ENCODE peak calls at places on chromosomes 2 and 18, in four cellular contexts. H is OCI-LY7, D is lung, C is brain microvascular endothelial cell. M is an unnamed sample.

GRCh38 chr2:55092439-55092838 is 42.2 kb upstream of the RTN4 start:
- DNase-seq in H (no peak), D (no peak), C (no peak), M (no peak)

GRCh38 chr2:883260-884026 is 67.2 kb upstream of the SNTG2 start:
- DNase-seq in H (no peak), D (no peak), C (no peak), M (no peak)

GRCh38 chr18:8654482-8655451 is 45.5 kb downstream of the RAB12 start:
- DNase-seq in H (peak), D (no peak), C (no peak), M (no peak)

GRCh38 chr2:5742126-5742525 is 49.9 kb downstream of the SOX11 start:
- DNase-seq in H (no peak), D (no peak), C (no peak), M (no peak)

GRCh38 chr2:132497591-132497990 is 81.0 kb downstream of the GPR39 start:
- DNase-seq in H (no peak), D (no peak), C (no peak), M (no peak)

GRCh38 chr2:43133336-43133707 is 93.1 kb downstream of the ZFP36L2 start:
- DNase-seq in H (peak), D (no peak), C (no peak), M (no peak)

GRCh38 chr2:148517296-148517695 is 127.3 kb upstream of the EPC2 start:
- DNase-seq in H (no peak), D (no peak), C (no peak), M (no peak)

GRCh38 chr2:55992465-55992864 is 68.9 kb upstream of the EFEMP1 start:
- DNase-seq in H (no peak), D (peak), C (peak), M (peak)

GRCh38 chr2:203636896-203637818 is 69.3 kb upstream of the CD28 start:
- DNase-seq in H (no peak), D (no peak), C (no peak), M (no peak)

GRCh38 chr18:8426401-8426800 is 182.8 kb upstream of the RAB12 start:
- DNase-seq in H (peak), D (no peak), C (no peak), M (no peak)

GRCh38 chr2:2812117-2812516 is 481.0 kb upstream of the MYT1L start:
- DNase-seq in H (no peak), D (no peak), C (no peak), M (no peak)

GRCh38 chr2:100211517-100211916 is 69.1 kb upstream of the AFF3 start:
- DNase-seq in H (no peak), D (no peak), C (no peak), M (no peak)

GRCh38 chr2:214481204-214481603 is 70.3 kb downstream of the VWC2L start:
- DNase-seq in H (no peak), D (no peak), C (peak), M (no peak)

GRCh38 chr2:236776695-236777251 is 207.1 kb downstream of the ACKR3 start:
- DNase-seq in H (no peak), D (no peak), C (peak), M (peak)

GRCh38 chr2:105644174-105644980 is 100.3 kb upstream of the NCK2 start:
- DNase-seq in H (no peak), D (no peak), C (no peak), M (no peak)
- H3K4me3 ChIP-seq in H (no peak), D (no peak), C (no peak), M (no peak)

GRCh38 chr2:232488721-232489300 is 1.2 kb upstream of the ECEL1 start:
- DNase-seq in H (no peak), D (no peak), C (no peak), M (no peak)
- H3K4me3 ChIP-seq in H (no peak), D (no peak), C (no peak), M (no peak)

DNA sequence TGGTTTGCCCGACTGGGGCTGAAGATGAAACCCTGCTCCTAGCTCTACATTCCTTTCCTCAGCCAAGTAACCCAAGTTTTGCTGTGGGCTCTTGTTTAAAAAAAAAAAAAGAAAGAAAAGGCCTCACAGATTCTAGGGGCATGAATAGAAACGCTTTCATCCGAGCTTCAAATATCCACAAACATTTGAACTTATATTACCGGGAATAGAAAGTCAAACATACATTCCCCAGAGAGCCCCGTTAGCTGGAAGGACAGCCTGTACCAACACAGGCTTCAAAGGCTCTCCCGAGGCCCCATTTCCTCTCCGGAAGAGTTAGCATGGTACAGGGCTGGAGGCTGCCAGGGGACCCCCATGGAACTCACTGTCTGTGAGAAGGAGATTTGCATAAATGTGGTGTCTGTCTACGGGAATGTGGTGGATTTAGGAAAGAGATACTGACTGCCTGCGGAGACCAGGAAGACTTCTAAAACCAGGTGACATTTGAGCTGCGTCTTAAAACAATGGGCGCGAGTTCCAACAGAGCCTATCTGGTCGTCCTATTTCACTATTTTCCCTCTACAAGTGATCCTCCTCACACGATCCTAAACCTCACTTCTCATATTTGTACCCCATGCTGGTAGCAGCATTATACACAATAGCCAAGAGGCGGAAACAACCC is 723 bp upstream of the MATN3 start:
- DNase-seq in H (no peak), D (no peak), C (no peak), M (no peak)
- H3K4me3 ChIP-seq in H (no peak), D (peak), C (peak), M (peak)

DNA sequence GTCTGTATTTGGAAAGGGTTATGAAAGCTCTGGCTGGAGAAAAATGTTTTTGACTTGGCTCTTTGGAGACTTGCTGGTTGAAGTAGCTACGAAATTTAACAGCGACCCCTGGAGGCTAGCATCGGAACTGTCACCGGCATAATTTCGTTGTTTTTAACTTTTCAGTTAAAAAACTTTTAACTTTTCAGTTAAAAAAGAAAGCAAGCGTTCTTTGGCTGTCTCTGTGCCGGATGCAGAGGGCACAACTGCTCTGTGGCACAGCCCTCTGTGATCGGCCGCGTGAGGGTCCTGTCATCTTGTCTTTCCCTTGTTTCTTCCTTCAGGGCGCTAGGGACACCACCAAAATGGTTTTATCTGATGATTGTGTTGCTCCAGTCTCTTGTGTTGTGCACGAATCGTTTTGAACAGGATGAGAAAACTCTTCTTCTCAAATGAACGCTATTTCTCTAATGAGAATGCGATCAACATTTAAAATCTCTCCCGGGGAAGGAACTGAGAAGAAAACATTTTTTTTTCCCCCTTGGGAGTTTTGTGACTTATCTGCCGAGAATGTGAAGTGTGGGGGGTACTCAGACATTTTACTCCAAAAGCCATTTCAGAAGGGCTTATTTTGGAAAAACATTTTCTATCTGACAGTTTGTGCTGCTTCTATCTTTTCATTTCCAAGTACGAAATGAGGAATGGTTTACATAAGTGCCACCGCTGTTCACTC is 57.1 kb downstream of the ADCYAP1 start:
- DNase-seq in H (peak), D (no peak), C (peak), M (no peak)
- H3K4me3 ChIP-seq in H (no peak), D (no peak), C (peak), M (peak)

DNA sequence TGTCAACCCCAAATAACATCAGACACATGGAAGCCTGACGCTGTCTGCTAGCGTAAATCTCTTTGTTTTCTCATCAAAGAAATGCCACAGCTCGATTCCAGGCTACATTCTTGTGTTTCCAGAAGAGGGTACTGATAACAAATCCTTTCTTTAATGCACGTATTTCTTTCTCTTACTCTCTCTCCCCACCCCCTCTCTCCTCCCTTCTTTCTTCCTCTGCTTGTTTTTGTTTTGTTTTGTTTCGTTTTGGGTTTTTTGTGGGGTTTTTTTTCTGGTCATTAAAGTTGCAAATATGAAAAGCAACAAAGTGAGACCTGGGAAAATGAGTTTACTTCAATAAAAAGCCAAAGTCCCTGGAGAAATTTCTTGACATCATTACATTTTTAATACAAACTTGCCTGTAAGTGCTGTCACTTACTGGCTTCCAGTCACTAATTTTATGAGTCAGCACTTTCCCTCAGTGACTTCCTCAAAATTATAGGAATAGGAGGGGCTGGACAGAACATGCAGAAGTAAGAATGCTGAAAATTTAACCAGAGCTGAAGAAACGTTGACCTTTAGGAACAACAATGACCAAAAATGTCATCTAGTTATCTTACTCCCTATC is 106.7 kb upstream of the NABP1 start:
- DNase-seq in H (peak), D (no peak), C (peak), M (no peak)
- H3K4me3 ChIP-seq in H (no peak), D (no peak), C (peak), M (no peak)

GRCh38 chr18:32469190-32469611 is 1.5 kb downstream of the GAREM1 start:
- DNase-seq in H (peak), D (peak), C (peak), M (peak)
- H3K4me3 ChIP-seq in H (peak), D (peak), C (peak), M (peak)

GRCh38 chr2:155485141-155485842 is 786.8 kb downstream of the KCNJ3 start:
- DNase-seq in H (no peak), D (no peak), C (no peak), M (no peak)
- H3K4me3 ChIP-seq in H (no peak), D (no peak), C (no peak), M (no peak)

DNA sequence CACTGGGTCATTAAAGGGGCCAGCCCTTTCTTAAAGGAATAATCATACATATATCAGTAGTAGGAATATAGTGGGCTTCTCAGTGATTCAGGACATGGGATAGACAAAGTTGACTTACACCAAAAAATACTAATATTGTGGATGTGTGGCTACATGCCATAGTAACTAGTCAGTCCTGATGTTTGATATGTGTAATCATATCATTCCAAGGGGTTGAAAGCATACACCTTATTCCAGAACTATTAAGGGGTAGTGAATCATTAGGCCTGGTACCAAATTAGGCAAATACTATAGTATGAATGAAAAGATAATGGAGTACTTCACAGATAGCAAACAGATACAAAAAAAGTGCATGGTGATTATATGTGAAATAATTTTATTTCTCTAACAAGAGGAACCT is 814.9 kb upstream of the NRXN1 start:
- DNase-seq in H (no peak), D (no peak), C (no peak), M (no peak)
- H3K4me3 ChIP-seq in H (no peak), D (no peak), C (no peak), M (no peak)

DNA sequence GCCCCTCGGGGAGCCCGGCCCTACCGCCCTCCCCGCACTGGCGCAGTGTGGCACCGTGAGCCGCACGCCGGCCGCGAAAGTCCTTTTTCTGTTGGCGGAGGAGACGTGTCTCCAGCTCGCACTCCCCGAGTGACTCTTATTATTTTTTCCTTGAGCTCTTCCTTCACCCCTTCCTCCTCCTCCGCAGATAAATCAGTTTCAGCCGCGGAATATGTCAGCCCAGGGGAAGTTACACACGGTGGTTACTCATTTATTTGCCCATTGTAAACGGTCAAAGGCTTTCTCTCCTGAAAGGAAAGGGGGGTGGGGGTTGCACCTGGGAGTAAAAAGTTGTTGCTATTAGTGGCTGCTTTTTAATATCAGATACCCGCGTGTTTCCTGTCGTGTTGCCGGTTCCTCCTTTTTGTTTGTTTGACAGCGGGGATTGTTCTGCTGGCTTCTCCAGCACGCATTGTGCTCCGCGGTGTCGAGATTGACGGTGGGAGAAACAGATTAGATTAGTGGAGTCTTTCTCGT is 1.5 kb downstream of the CRIM1 start:
- DNase-seq in H (peak), D (peak), C (no peak), M (no peak)
- H3K4me3 ChIP-seq in H (peak), D (peak), C (peak), M (peak)

GRCh38 chr2:41930807-41931566 is 116.8 kb upstream of the PKDCC start:
- DNase-seq in H (no peak), D (no peak), C (no peak), M (no peak)

GRCh38 chr2:41927581-41928260 is 120.1 kb upstream of the PKDCC start:
- DNase-seq in H (no peak), D (no peak), C (no peak), M (no peak)

GRCh38 chr2:41925009-41925408 is 122.8 kb upstream of the PKDCC start:
- DNase-seq in H (no peak), D (no peak), C (no peak), M (no peak)

GRCh38 chr2:41926614-41927580 is 120.9 kb upstream of the PKDCC start:
- DNase-seq in H (no peak), D (no peak), C (no peak), M (no peak)

DNA sequence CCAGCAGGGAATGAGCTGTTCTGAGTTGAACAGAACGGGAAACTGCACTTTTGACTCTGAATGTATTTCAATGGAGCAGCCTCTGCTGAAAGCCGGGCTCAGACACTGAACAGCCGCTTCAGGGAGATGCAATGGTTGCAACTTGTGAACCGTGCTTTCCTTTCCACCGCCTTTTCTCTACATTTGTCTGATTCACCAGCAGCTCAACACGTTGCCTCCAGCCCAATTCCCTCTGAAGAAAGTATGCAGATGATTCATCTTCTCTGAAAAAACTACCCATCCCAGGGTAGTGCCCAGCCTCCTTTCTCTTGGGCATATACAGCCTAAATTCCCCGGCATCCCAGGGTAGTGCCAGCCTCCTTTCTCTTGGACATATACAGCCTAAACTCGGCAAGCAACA is 119.2 kb upstream of the PKDCC start:
- DNase-seq in H (no peak), D (no peak), C (peak), M (no peak)
- H3K4me3 ChIP-seq in H (no peak), D (no peak), C (no peak), M (no peak)